ENCODE peak calls at places on chromosome X, in ten cellular contexts. Z is foreskin fibroblast; P is osteocyte; W is AG09309; U is fibroblast of lung; X is stimulated activated CD8-positive, alpha-beta memory T cell treated with anti-CD3 and anti-CD28 coated beads, Interleukin-2, amount 100 ng/mL, for 1 hour; N is T-cell; G is heart right ventricle; M is adipocyte; Y is colonic mucosa. A is an unnamed sample.

GRCh38 chrX:49192722-49193328 is 6.7 kb upstream of the PRICKLE3 start:
- DNase-seq in Z (no peak), P (no peak), W (no peak), U (peak; percentile 21), X (no peak), N (no peak), G (no peak), M (peak; percentile 52), Y (peak; percentile 56), A (no peak)

GRCh38 chrX:154020500-154021115 is 906 bp upstream of the IRAK1 start:
- DNase-seq in Z (no peak), P (no peak), W (no peak), U (no peak), X (no peak), N (no peak), G (no peak), M (peak; percentile 43), Y (no peak), A (no peak)

GRCh38 chrX:108199691-108200090 is 108.1 kb downstream of the ATG4A start:
- DNase-seq in Z (peak; percentile 23), P (no peak), W (no peak), U (peak; percentile 59), X (no peak), N (no peak), G (no peak), M (peak; percentile 69), Y (no peak), A (no peak)

GRCh38 chrX:16465081-16465876 is 184.7 kb upstream of the S100G start:
- DNase-seq in Z (no peak), P (no peak), W (no peak), U (no peak), X (no peak), N (no peak), G (no peak), M (no peak), Y (no peak), A (peak; percentile 64)

GRCh38 chrX:11431833-11432232 is 138.6 kb downstream of the AMELX start:
- DNase-seq in Z (no peak), P (no peak), W (no peak), U (no peak), X (no peak), N (no peak), G (no peak), M (no peak), Y (no peak), A (no peak)

GRCh38 chrX:154300815-154301214 is 5.2 kb downstream of the TKTL1 start:
- DNase-seq in Z (no peak), P (no peak), W (no peak), U (no peak), X (no peak), N (no peak), G (no peak), M (no peak), Y (no peak), A (no peak)

GRCh38 chrX:40448793-40449192 is 132.0 kb upstream of the ATP6AP2 start:
- DNase-seq in Z (no peak), P (no peak), W (no peak), U (no peak), X (no peak), N (no peak), G (no peak), M (no peak), Y (no peak), A (no peak)

GRCh38 chrX:154525606-154526490 is 9.8 kb upstream of the FAM3A start:
- DNase-seq in Z (no peak), P (no peak), W (no peak), U (no peak), X (no peak), N (no peak), G (no peak), M (no peak), Y (no peak), A (no peak)

GRCh38 chrX:151384807-151385206 is 12.2 kb upstream of the VMA21 start:
- DNase-seq in Z (no peak), P (no peak), W (no peak), U (no peak), X (no peak), N (no peak), G (no peak), M (no peak), Y (no peak), A (no peak)

GRCh38 chrX:21225643-21226042 is 148.6 kb upstream of the CNKSR2 start:
- DNase-seq in Z (no peak), P (no peak), W (no peak), U (no peak), X (no peak), N (no peak), G (no peak), M (no peak), Y (no peak), A (peak; percentile 41)

GRCh38 chrX:140432328-140433025 is 72.4 kb downstream of the SOX3 start:
- DNase-seq in Z (no peak), P (no peak), W (no peak), U (peak; percentile 24), X (no peak), N (no peak), G (peak; percentile 21), M (no peak), Y (no peak), A (no peak)

GRCh38 chrX:113512700-113513395 is 672.2 kb upstream of the AMOT start:
- DNase-seq in Z (peak; percentile 68), P (no peak), W (no peak), U (peak; percentile 39), X (no peak), N (no peak), G (no peak), M (peak; percentile 52), Y (no peak), A (peak; percentile 27)

GRCh38 chrX:151359341-151359740 is 37.7 kb upstream of the VMA21 start:
- DNase-seq in Z (no peak), P (no peak), W (no peak), U (no peak), X (no peak), N (no peak), G (no peak), M (no peak), Y (no peak), A (no peak)

GRCh38 chrX:153722704-153723350 is 1.4 kb downstream of the BCAP31 start:
- DNase-seq in Z (no peak), P (no peak), W (no peak), U (no peak), X (no peak), N (no peak), G (no peak), M (no peak), Y (no peak), A (no peak)

GRCh38 chrX:116135277-116135676 is 35.3 kb upstream of the AGTR2 start:
- DNase-seq in Z (no peak), P (no peak), W (no peak), U (no peak), X (no peak), N (no peak), G (no peak), M (no peak), Y (no peak), A (no peak)

GRCh38 chrX:36414056-36414455 is 494.5 kb downstream of the CFAP47 start:
- DNase-seq in Z (no peak), P (no peak), W (no peak), U (no peak), X (no peak), N (no peak), G (no peak), M (no peak), Y (no peak), A (no peak)

GRCh38 chrX:35380808-35381700 is 417.1 kb upstream of the MAGEB16 start:
- DNase-seq in Z (no peak), P (no peak), W (no peak), U (peak; percentile 23), X (no peak), N (no peak), G (no peak), M (peak; percentile 13), Y (no peak), A (no peak)

GRCh38 chrX:17743913-17744312 is 6.6 kb downstream of the SCML1 start:
- DNase-seq in Z (no peak), P (no peak), W (no peak), U (no peak), X (no peak), N (no peak), G (no peak), M (no peak), Y (no peak), A (no peak)

GRCh38 chrX:48509245-48509590 is 426 bp downstream of the PORCN start:
- DNase-seq in Z (no peak), P (no peak), W (no peak), U (no peak), X (no peak), N (no peak), G (no peak), M (no peak), Y (no peak), A (no peak)

GRCh38 chrX:131827935-131828334 is 195.2 kb upstream of the STK26 start:
- DNase-seq in Z (no peak), P (no peak), W (no peak), U (no peak), X (no peak), N (no peak), G (no peak), M (peak; percentile 23), Y (no peak), A (no peak)